ENCODE peak calls at places on chromosome 22, in nine cellular contexts. V is natural killer cell; U is CD4-positive, alpha-beta T cell; M is omental fat pad; C is activated T-cell treated with anti-CD3 and anti-CD28 coated beads, Interleukin-2, amount 50 U/mL, for 72 hours; P is stimulated activated naive CD8-positive, alpha-beta T cell treated with anti-CD3 and anti-CD28 coated beads, Interleukin-15, amount 100 ng/mL, for 72 hours; N is stimulated activated naive B cell treated with anti-CD40 and anti-IgM and Interleukin-4, amounts not matched to agents 10 μg/mL and 1 μg/mL and 100 μg/mL, for 72 hours; G is aorta; J is naive thymus-derived CD4-positive, alpha-beta T cell. K is an unnamed sample.

GRCh38 chr22:50696799-50697561 is 24.4 kb downstream of the SHANK3 start:
- ATAC-seq in U (no peak), C (no peak), P (peak), V (no peak), M (no peak), J (no peak), G (peak), N (no peak), K (peak)

GRCh38 chr22:44131412-44131811 is 49.3 kb upstream of the PARVG start:
- ATAC-seq in J (no peak), N (no peak), P (no peak), C (no peak), G (no peak), M (no peak), U (no peak), V (no peak), K (no peak)

GRCh38 chr22:25845985-25846745 is 104.2 kb downstream of the MYO18B start:
- ATAC-seq in U (no peak), N (peak), V (no peak), J (no peak), M (no peak), G (no peak), P (peak), C (peak), K (peak)

GRCh38 chr22:39254122-39254521 is 9.3 kb upstream of the PDGFB start:
- ATAC-seq in U (no peak), C (no peak), V (no peak), P (no peak), J (no peak), G (no peak), M (no peak), N (no peak), K (no peak)

GRCh38 chr22:22460060-22460459 is 48.5 kb downstream of the ZNF280B start:
- ATAC-seq in P (no peak), V (no peak), N (no peak), C (no peak), G (no peak), J (no peak), M (no peak), U (no peak), K (no peak)

GRCh38 chr22:21701384-21701971 is 34.1 kb downstream of the YPEL1 start:
- ATAC-seq in V (no peak), G (no peak), C (no peak), U (no peak), M (no peak), N (no peak), J (no peak), P (no peak), K (no peak)

GRCh38 chr22:41237036-41237706 is 3.6 kb downstream of the CHADL start:
- ATAC-seq in U (no peak), V (no peak), G (peak), C (no peak), P (no peak), M (no peak), J (no peak), N (no peak), K (no peak)

GRCh38 chr22:17952273-17952801 is 72.0 kb downstream of the MICAL3 start:
- ATAC-seq in U (no peak), C (no peak), G (no peak), N (no peak), P (no peak), M (no peak), V (no peak), J (no peak), K (no peak)

GRCh38 chr22:23240639-23241389 is 60.5 kb downstream of the BCR start:
- ATAC-seq in C (peak), M (no peak), J (peak), N (peak), V (peak), G (no peak), P (no peak), U (no peak), K (peak)

GRCh38 chr22:35592418-35592967 is 24.6 kb downstream of the MB start:
- ATAC-seq in J (no peak), P (no peak), G (peak), C (no peak), V (no peak), N (no peak), U (no peak), M (no peak), K (no peak)

GRCh38 chr22:44171486-44172076 is 9.1 kb upstream of the PARVG start:
- ATAC-seq in M (no peak), U (no peak), V (no peak), G (no peak), P (no peak), C (no peak), J (no peak), N (no peak), K (no peak)

GRCh38 chr22:29879738-29880137 is 3.2 kb upstream of the MTMR3 start:
- ATAC-seq in N (no peak), M (no peak), G (no peak), J (no peak), U (no peak), P (no peak), C (no peak), V (no peak), K (no peak)

GRCh38 chr22:37228106-37229011 is 15.7 kb downstream of the RAC2 start:
- ATAC-seq in M (no peak), U (peak), C (no peak), V (peak), N (no peak), G (no peak), P (no peak), J (no peak), K (no peak)

GRCh38 chr22:26442086-26442756 is 13.2 kb downstream of the ASPHD2 start:
- ATAC-seq in G (no peak), M (no peak), V (no peak), C (no peak), N (peak), P (no peak), U (no peak), J (no peak), K (no peak)

GRCh38 chr22:19982991-19983578 is 33.5 kb downstream of the ARVCF start:
- ATAC-seq in N (no peak), V (no peak), M (no peak), C (no peak), P (no peak), U (no peak), G (no peak), J (no peak), K (no peak)

GRCh38 chr22:42459273-42460040 is 27.3 kb upstream of the NFAM1 start:
- ATAC-seq in V (no peak), P (no peak), N (no peak), M (no peak), G (no peak), C (no peak), J (no peak), U (no peak), K (no peak)

GRCh38 chr22:20979243-20979809 is 2.8 kb upstream of the LZTR1 start:
- ATAC-seq in M (peak), P (peak), G (no peak), N (peak), U (peak), J (peak), C (peak), V (peak), K (peak)

GRCh38 chr22:42747701-42748513 is 27.2 kb upstream of the A4GALT start:
- ATAC-seq in C (no peak), U (no peak), V (no peak), G (peak), J (no peak), M (no peak), P (no peak), N (no peak), K (no peak)